ENCODE peak calls at places on chromosomes 1 and 21, in ten cellular contexts. M, W, S, E, V, Q, H, I, C and J are unnamed samples. For H3K36me3, the result is how much of the 10 kb centered on the place peaks cover.

GRCh38 chr1:156893048-156893953 is at the start of gene PEAR1:
- DNase-seq in W (no peak), H (peak), S (peak), M (no peak), V (no peak), I (peak), E (no peak), Q (peak), C (peak), J (no peak)

GRCh38 chr1:199747984-199748383 is 279.5 kb upstream of the NR5A2 start:
- DNase-seq in V (no peak), E (no peak), M (no peak), S (peak), I (no peak), H (no peak), C (no peak), W (no peak), Q (peak), J (no peak)

GRCh38 chr1:70411360-70411844 is 334 bp downstream of the CTH start:
- DNase-seq in E (peak), I (no peak), S (no peak), C (peak), H (no peak), V (no peak), M (no peak), Q (no peak), W (no peak), J (peak)

GRCh38 chr1:44830900-44831304 is 12.2 kb downstream of the PTCH2 start:
- DNase-seq in H (no peak), Q (no peak), W (no peak), I (peak), S (no peak), M (no peak), C (no peak), E (no peak), V (no peak), J (peak)

GRCh38 chr1:170560681-170561285 is 28.8 kb downstream of the GORAB start:
- DNase-seq in C (no peak), V (no peak), Q (no peak), S (no peak), W (no peak), H (no peak), E (peak), I (no peak), M (no peak), J (no peak)

GRCh38 chr1:82517586-82517985 is 716.9 kb downstream of the ADGRL2 start:
- DNase-seq in S (peak), W (peak), Q (peak), M (no peak), I (no peak), V (peak), H (peak), E (no peak), C (no peak), J (peak)

GRCh38 chr1:233919786-233920185 is 15.3 kb downstream of the SLC35F3 start:
- DNase-seq in Q (no peak), E (no peak), H (no peak), V (no peak), W (no peak), C (no peak), I (no peak), S (no peak), M (no peak), J (no peak)

GRCh38 chr1:111275079-111275478 is 15.6 kb upstream of the CHIA start:
- DNase-seq in W (peak), M (peak), H (no peak), E (no peak), I (peak), Q (no peak), V (no peak), S (no peak), C (no peak), J (no peak)

GRCh38 chr1:154442006-154442740 is 37.0 kb downstream of the IL6R start:
- DNase-seq in S (peak), H (no peak), V (no peak), Q (peak), M (no peak), W (no peak), C (no peak), E (no peak), I (no peak), J (no peak)

GRCh38 chr1:196462101-196462500 is 146.1 kb downstream of the KCNT2 start:
- DNase-seq in V (no peak), I (no peak), Q (no peak), W (no peak), E (no peak), S (no peak), M (no peak), H (no peak), C (no peak), J (no peak)

GRCh38 chr1:232382671-232383070 is 247.3 kb downstream of the SIPA1L2 start:
- DNase-seq in Q (no peak), V (no peak), E (no peak), I (no peak), C (no peak), H (no peak), S (no peak), M (no peak), W (no peak), J (no peak)

GRCh38 chr21:45355573-45355972 is 49.4 kb upstream of the COL18A1 start:
- DNase-seq in Q (no peak), W (no peak), V (no peak), E (no peak), H (no peak), M (no peak), C (no peak), S (no peak), I (no peak), J (no peak)

GRCh38 chr21:41371698-41372030 is 9.8 kb downstream of the MX2 start:
- DNase-seq in I (no peak), V (no peak), M (no peak), E (no peak), H (no peak), S (no peak), C (no peak), Q (no peak), W (no peak), J (no peak)

GRCh38 chr1:39404876-39405275 is 86.6 kb upstream of the BMP8A start:
- DNase-seq in H (no peak), I (no peak), S (no peak), V (no peak), C (no peak), E (no peak), Q (no peak), M (no peak), W (no peak), J (no peak)

GRCh38 chr1:201847150-201847549 is 18.2 kb downstream of the IPO9 start:
- DNase-seq in E (no peak), C (no peak), M (no peak), S (no peak), W (no peak), H (no peak), I (no peak), Q (no peak), V (no peak), J (no peak)

GRCh38 chr1:209926045-209926444 is 12.0 kb upstream of the SYT14 start:
- DNase-seq in H (no peak), S (no peak), E (peak), V (no peak), Q (no peak), M (no peak), W (no peak), C (no peak), I (no peak), J (no peak)

GRCh38 chr1:81664341-81664740 is 136.4 kb upstream of the ADGRL2 start:
- DNase-seq in Q (no peak), I (no peak), C (no peak), W (no peak), V (no peak), S (no peak), H (no peak), E (no peak), M (no peak), J (no peak)

GRCh38 chr1:117634631-117635030 is 28.8 kb downstream of the TENT5C start:
- DNase-seq in I (no peak), M (no peak), Q (no peak), C (no peak), E (no peak), S (no peak), V (no peak), H (no peak), W (no peak), J (peak)

GRCh38 chr1:41485605-41486004 is 1.1 kb upstream of the EDN2 start:
- DNase-seq in H (no peak), Q (no peak), W (no peak), V (peak), I (no peak), C (peak), S (peak), E (no peak), M (no peak), J (peak)

GRCh38 chr1:41700986-41701535 is 216.6 kb upstream of the EDN2 start:
- DNase-seq in M (no peak), C (no peak), S (no peak), I (no peak), H (no peak), W (no peak), E (no peak), V (no peak), Q (no peak), J (no peak)

GRCh38 chr1:228940931-228941330 is 205.7 kb downstream of the RHOU start:
- DNase-seq in H (no peak), V (no peak), C (no peak), Q (no peak), E (peak), S (no peak), M (no peak), W (no peak), I (no peak), J (no peak)

DNA sequence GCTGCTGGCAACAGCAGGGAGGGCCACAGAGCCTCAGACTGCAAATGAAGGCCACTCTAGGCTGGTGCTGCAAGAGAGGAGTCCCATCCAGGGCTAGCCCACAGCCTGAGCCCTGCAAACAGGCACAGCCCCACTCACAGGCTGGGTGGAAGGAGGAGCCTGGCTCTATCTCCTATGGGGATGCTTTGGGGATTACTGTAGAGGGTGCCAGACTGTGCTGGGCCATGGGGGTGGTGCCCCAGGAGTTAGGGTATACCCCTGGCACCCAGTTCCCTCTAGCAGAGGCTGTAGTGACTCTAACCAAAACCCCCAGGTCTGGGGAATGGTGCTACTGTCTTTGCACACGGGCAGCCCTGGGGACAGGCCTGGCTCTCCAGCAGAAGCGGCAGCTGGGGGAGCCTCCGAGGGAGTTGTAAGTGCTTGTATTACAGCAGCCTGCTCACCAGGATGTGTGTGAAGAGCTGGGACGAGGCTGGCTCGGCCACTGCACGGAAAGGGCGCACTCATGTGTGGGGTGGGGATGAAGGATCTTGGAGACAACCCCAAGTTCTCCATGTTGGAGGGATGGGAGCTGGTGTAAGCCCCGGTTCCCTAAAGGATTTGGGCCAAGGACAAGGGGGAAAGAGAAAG is 23.4 kb upstream of the EVA1B start:
- DNase-seq in M (no peak), H (no peak), V (no peak), W (no peak), C (peak), E (no peak), Q (no peak), I (no peak), S (no peak), J (peak)
- H3K36me3 ChIP-seq in M (under half), H (under half), V (half or more), W (under half), C (half or more), E (under half), Q (under half), I (under half), S (under half), J (half or more)

GRCh38 chr1:10691740-10692125 is 104.7 kb downstream of the CASZ1 start:
- DNase-seq in Q (no peak), W (no peak), I (no peak), V (no peak), S (no peak), H (no peak), M (peak), E (no peak), C (no peak), J (no peak)
- H3K4me3 ChIP-seq in Q (no peak), W (no peak), I (peak), V (no peak), S (peak), H (no peak), M (no peak), E (no peak), C (no peak), J (no peak)

GRCh38 chr1:7839526-7839925 is 13.3 kb downstream of the UTS2 start:
- DNase-seq in V (no peak), C (no peak), H (no peak), W (no peak), S (no peak), M (no peak), E (no peak), Q (no peak), I (no peak), J (no peak)
- H3K36me3 ChIP-seq in V (under half), C (half or more), H (half or more), W (under half), S (under half), M (half or more), E (half or more), Q (under half), I (under half), J (half or more)

GRCh38 chr21:35225573-35225972 is 176.5 kb upstream of the RUNX1 start:
- DNase-seq in I (no peak), S (no peak), M (no peak), V (no peak), H (no peak), C (no peak), Q (no peak), E (no peak), W (no peak), J (no peak)

GRCh38 chr21:35226302-35226701 is 177.2 kb upstream of the RUNX1 start:
- DNase-seq in S (no peak), E (no peak), V (no peak), W (no peak), H (no peak), Q (peak), I (no peak), M (no peak), C (no peak), J (no peak)

GRCh38 chr21:35229290-35229689 is 180.2 kb upstream of the RUNX1 start:
- DNase-seq in E (no peak), M (no peak), S (no peak), W (no peak), C (no peak), Q (no peak), V (no peak), H (no peak), I (no peak), J (no peak)

GRCh38 chr21:35227774-35228173 is 178.7 kb upstream of the RUNX1 start:
- DNase-seq in V (no peak), M (peak), E (no peak), I (no peak), W (no peak), S (no peak), H (no peak), Q (no peak), C (no peak), J (no peak)

DNA sequence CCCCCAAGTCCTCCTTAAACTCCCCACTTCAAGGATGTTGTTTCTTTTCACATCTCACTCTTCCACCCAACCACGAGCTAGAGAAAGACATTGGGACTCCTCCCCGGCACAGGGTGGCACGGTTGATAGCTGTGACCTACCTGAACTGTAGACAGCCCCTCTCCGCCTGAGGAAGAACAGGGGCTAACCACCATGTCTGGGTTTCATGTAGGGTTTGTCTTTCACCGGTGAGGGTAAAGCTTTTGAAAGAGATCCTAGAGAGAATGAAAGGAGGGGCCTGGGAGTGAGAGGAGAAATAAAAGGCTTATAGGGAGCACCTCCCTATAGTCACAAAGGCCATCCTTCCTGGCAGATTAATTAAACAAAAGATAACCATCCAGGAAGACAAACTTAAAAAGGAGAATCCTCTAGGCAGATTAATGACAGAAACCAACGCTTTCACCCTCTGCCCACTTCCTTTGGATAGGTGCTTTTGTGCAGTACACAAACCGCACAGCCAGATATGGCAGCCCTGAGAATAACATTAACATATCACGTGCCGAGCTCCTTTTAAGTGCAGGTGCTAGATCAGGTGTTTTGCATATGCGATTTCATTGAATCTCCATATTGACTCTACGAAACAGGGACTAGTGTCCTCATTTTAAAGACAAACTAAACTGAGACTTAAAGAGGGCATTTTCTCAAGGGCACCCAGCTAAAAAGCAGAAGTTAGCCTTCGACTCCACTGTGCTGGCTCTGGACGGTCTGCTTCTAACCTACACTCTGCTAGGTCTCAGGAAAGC is 178.0 kb upstream of the RUNX1 start:
- DNase-seq in W (no peak), M (peak), E (no peak), I (no peak), H (no peak), S (no peak), Q (no peak), C (no peak), V (no peak), J (no peak)
- H3K4me3 ChIP-seq in W (no peak), M (no peak), E (no peak), I (no peak), H (no peak), S (no peak), Q (no peak), C (no peak), V (no peak), J (no peak)

GRCh38 chr21:33578959-33579542 is 9.4 kb downstream of the DONSON start:
- DNase-seq in S (no peak), I (no peak), W (no peak), M (no peak), E (no peak), V (no peak), C (no peak), Q (no peak), H (no peak), J (no peak)

GRCh38 chr21:33572350-33572749 is 16.1 kb downstream of the DONSON start:
- DNase-seq in I (no peak), H (no peak), E (no peak), Q (no peak), C (no peak), V (no peak), W (no peak), M (no peak), S (no peak), J (no peak)

GRCh38 chr21:33578214-33578613 is 10.3 kb downstream of the DONSON start:
- DNase-seq in C (no peak), W (no peak), H (no peak), I (no peak), S (no peak), E (no peak), V (no peak), Q (no peak), M (no peak), J (no peak)
- H3K36me3 ChIP-seq in C (under half), W (under half), H (under half), I (under half), S (under half), E (half or more), V (half or more), Q (under half), M (under half), J (under half)

DNA sequence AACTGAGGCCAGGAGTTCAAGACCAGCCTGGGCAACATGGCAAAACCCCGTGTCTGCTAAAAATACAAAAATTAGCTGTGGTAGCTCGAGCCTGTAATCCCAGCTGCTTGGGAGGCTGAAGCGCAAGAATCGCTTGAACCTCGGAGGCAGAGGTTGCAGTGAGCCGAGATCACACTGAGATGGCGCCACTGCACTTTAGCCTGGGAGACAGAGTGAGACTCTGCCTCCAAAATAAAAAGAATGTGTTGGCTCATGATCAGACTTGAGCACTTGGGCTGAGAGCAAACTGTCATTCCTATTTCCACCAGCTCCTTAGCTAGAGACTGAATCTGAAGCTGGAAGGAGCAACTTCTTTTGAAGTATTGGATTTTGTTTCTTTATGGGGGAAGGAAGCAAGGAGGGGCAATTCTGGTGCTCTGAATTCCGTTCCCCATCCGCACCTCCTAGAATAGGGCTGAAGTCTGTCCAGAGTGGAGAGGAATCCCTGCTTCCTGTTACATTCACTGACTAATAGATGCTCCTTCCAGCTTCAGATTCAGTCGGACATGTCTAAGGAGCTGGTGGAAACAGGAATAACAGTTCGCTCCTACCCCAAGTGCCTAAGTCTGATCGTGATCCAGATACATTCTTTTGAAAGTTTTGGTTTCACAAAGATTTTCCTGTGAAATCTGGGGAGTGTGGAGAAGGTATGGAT is 3.8 kb downstream of the ZNF672 start:
- DNase-seq in E (peak), C (no peak), M (peak), Q (peak), I (no peak), H (no peak), S (no peak), V (no peak), W (peak), J (peak)
- H3K4me3 ChIP-seq in E (no peak), C (no peak), M (no peak), Q (no peak), I (no peak), H (no peak), S (no peak), V (no peak), W (no peak), J (no peak)